ENCODE peak calls at places on chromosomes 11 and 22, in six cellular contexts. N, X, U, F, I and O are unnamed samples.

GRCh38 chr11:48167380-48167779 is 49.2 kb upstream of the OR4B1 start:
- DNase-seq in I (no peak), F (no peak), U (no peak), N (no peak), X (no peak), O (no peak)

GRCh38 chr11:45754261-45754709 is 50.7 kb upstream of the SLC35C1 start:
- DNase-seq in U (peak), F (peak), N (peak), I (peak), X (no peak), O (no peak)

GRCh38 chr11:75152090-75152489 is 1.2 kb downstream of the SLCO2B1 start:
- DNase-seq in I (no peak), N (no peak), X (no peak), F (no peak), U (no peak), O (no peak)

GRCh38 chr11:98110030-98110429 is 910.7 kb upstream of the CNTN5 start:
- DNase-seq in F (no peak), I (no peak), U (no peak), N (no peak), X (no peak), O (no peak)

GRCh38 chr22:38935023-38935422 is 22.4 kb upstream of the APOBEC3A start:
- DNase-seq in N (peak), U (no peak), F (no peak), I (no peak), X (no peak), O (peak)

GRCh38 chr11:18111005-18111404 is 5.1 kb upstream of the SAAL1 start:
- DNase-seq in X (no peak), U (no peak), F (peak), N (no peak), I (peak), O (no peak)

GRCh38 chr11:74639533-74639932 is 47.2 kb downstream of the POLD3 start:
- DNase-seq in U (no peak), F (no peak), X (no peak), N (no peak), I (no peak), O (no peak)

GRCh38 chr11:117815262-117815803 is 9.2 kb downstream of the FXYD2 start:
- DNase-seq in U (no peak), N (no peak), I (no peak), F (no peak), X (peak), O (peak)

GRCh38 chr11:117908261-117908895 is 20.8 kb downstream of the TMPRSS13 start:
- DNase-seq in N (no peak), U (no peak), F (no peak), X (no peak), I (no peak), O (no peak)

GRCh38 chr11:106603971-106604370 is 414.3 kb downstream of the GUCY1A2 start:
- DNase-seq in N (no peak), F (no peak), U (no peak), X (no peak), I (no peak), O (no peak)

GRCh38 chr11:61529537-61530225 is 21.1 kb downstream of the LRRC10B start:
- DNase-seq in I (no peak), X (no peak), N (peak), U (peak), F (peak), O (no peak)

GRCh38 chr11:18720811-18721575 is 5.0 kb downstream of the IGSF22 start:
- DNase-seq in F (peak), U (peak), X (peak), N (peak), I (peak), O (peak)

GRCh38 chr11:7186190-7186589 is 65.5 kb upstream of the SYT9 start:
- DNase-seq in X (no peak), N (no peak), F (peak), I (no peak), U (peak), O (no peak)

GRCh38 chr11:39365809-39366436 is 2093.5 kb downstream of the LRRC4C start:
- DNase-seq in X (no peak), I (peak), F (no peak), U (peak), N (no peak), O (no peak)

GRCh38 chr11:134071766-134072403 is 3.0 kb downstream of the JAM3 start:
- DNase-seq in X (no peak), F (peak), I (peak), N (no peak), U (no peak), O (no peak)

GRCh38 chr11:117145393-117145761 is 1.3 kb downstream of the PAFAH1B2 start:
- DNase-seq in U (peak), N (no peak), I (peak), F (peak), X (no peak), O (peak)

GRCh38 chr11:36672815-36673450 is 74.9 kb upstream of the RAG2 start:
- DNase-seq in U (peak), I (peak), F (peak), X (no peak), N (no peak), O (no peak)

GRCh38 chr11:18012314-18012905 is 437 bp downstream of the SERGEF start:
- DNase-seq in F (peak), X (no peak), I (peak), U (peak), N (no peak), O (peak)

GRCh38 chr22:47295982-47296381 is 533.5 kb downstream of the TBC1D22A start:
- DNase-seq in N (no peak), I (no peak), U (no peak), X (no peak), F (no peak), O (no peak)

GRCh38 chr11:43399983-43400630 is 41.4 kb downstream of the TTC17 start:
- DNase-seq in N (no peak), U (peak), I (no peak), X (no peak), F (peak), O (no peak)

GRCh38 chr22:39594411-39594810 is 23.9 kb downstream of the CACNA1I start:
- DNase-seq in F (no peak), N (no peak), U (no peak), I (peak), X (no peak), O (no peak)

GRCh38 chr11:101748572-101748971 is 164.8 kb upstream of the TRPC6 start:
- DNase-seq in N (no peak), U (peak), I (peak), X (no peak), F (no peak), O (no peak)

GRCh38 chr11:111635706-111636045 is 33.4 kb downstream of the SIK2 start:
- DNase-seq in N (peak), U (peak), X (no peak), I (no peak), F (peak), O (peak)

GRCh38 chr22:47586038-47586437 is 823.6 kb downstream of the TBC1D22A start:
- DNase-seq in X (no peak), F (no peak), I (no peak), U (no peak), N (no peak), O (no peak)

GRCh38 chr11:108616549-108616948 is 23.0 kb upstream of the EXPH5 start:
- DNase-seq in N (no peak), I (peak), X (no peak), U (peak), F (peak), O (no peak)

GRCh38 chr22:27383896-27384295 is 417.7 kb downstream of the MN1 start:
- DNase-seq in X (no peak), N (no peak), U (no peak), I (no peak), F (no peak), O (no peak)

GRCh38 chr11:118522571-118523072 is 4.7 kb upstream of the TTC36 start:
- DNase-seq in U (peak), X (no peak), F (peak), N (no peak), I (peak), O (no peak)

GRCh38 chr11:122097419-122098001 is 18.5 kb downstream of the BLID start:
- DNase-seq in N (no peak), I (peak), F (peak), U (peak), X (no peak), O (no peak)

GRCh38 chr11:116835791-116836647 is 1.4 kb downstream of the APOA1 start:
- DNase-seq in N (peak), U (peak), F (peak), X (peak), I (peak), O (peak)

GRCh38 chr11:133157180-133157579 is 375.1 kb downstream of the OPCML start:
- DNase-seq in F (no peak), U (no peak), X (no peak), I (peak), N (no peak), O (no peak)

GRCh38 chr11:128627666-128628342 is 40.4 kb upstream of the ETS1 start:
- DNase-seq in U (no peak), F (no peak), I (peak), X (no peak), N (no peak), O (no peak)

GRCh38 chr11:3893311-3893710 is 37.8 kb downstream of the STIM1 start:
- DNase-seq in F (no peak), U (no peak), I (no peak), X (no peak), N (no peak), O (no peak)
- H3K4me3 ChIP-seq in F (no peak), U (no peak), I (no peak), X (no peak), N (no peak), O (no peak)

DNA sequence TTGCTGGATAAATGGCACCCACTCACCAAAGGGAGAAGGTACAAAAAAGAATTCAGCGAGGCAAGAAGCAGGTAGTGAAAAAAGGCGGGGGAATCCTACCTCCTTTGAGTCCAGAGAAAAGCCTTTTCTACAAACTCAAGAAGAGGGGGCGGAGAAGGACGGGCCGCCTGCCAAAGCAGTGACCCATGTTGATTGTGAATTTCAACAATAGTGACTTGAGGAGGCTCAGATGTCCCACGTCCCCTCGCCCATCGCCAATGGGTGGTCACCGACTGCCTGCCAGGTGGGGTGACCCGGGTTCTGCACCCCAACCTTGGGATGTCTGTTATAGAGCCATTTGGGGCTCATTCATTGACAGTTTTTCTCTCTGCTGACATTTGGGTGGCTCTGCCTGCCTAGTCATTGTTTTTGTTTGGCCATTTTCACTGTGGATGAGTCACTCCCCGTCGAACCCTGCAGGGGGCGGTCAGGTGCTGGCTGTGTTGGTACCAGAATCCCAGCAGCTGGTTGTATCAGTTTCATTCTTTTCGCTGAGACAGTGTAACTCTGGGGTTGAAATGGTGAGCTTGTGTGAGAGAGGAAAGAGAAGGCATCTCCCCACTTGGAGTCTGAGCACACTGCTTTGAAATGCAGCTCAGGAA is 163.4 kb upstream of the NCAM1 start:
- DNase-seq in X (peak), F (peak), I (peak), N (no peak), U (peak), O (no peak)
- TF ChIP-seq CTCF in X (no peak), F (peak), I (peak), N (peak), U (peak), O (peak)

GRCh38 chr22:37547249-37547741 is 13.0 kb upstream of the CDC42EP1 start:
- DNase-seq in U (peak), F (peak), N (no peak), I (no peak), X (no peak), O (no peak)

GRCh38 chr22:37542959-37543358 is 17.3 kb upstream of the CDC42EP1 start:
- DNase-seq in N (no peak), I (no peak), X (no peak), F (no peak), U (no peak), O (no peak)

GRCh38 chr22:37544955-37545702 is 15.2 kb upstream of the CDC42EP1 start:
- DNase-seq in N (peak), I (peak), F (peak), X (peak), U (peak), O (peak)

GRCh38 chr22:37546436-37547248 is 13.6 kb upstream of the CDC42EP1 start:
- DNase-seq in F (peak), N (peak), U (peak), I (peak), X (no peak), O (peak)

DNA sequence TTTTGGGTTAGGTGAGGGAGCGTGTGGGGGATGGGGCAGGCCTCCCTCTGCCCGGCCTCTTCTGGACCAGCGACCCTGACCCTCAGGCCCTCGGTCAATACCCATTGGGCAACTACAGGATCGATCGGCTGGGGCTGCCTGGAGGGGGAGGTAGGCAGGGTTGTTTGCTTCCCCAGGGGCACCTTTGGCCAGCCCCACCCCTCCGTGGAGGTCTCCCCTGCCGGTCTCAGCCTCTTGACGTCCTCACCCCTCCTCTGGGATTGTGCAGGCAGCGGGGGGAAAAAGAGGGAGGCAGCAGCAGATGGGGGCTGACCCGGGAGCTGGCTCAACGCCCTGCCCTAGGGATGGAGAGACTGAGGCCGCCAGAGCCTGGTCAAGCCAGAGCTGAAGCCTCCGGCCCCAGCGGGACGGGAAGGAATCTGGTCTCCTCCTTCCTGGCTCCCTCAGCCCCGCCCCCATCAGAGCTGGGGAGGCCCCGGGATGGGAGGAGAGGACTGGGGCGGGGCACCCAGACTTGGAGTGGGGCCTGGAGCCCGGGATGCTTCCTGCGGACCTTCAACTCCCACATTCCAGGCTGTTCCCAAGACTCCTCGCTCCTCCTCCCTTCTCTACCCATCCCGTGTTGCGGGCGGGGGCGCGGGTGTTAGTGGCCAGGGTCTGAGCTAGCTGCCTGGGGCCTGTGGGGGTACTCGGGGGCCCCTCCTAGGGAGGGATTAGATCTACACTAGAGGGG is 14.4 kb upstream of the CDC42EP1 start:
- DNase-seq in I (peak), F (peak), X (no peak), U (peak), N (peak), O (peak)
- H3K4me3 ChIP-seq in I (peak), F (peak), X (no peak), U (peak), N (peak), O (peak)

GRCh38 chr22:28951530-28951929 is 68.2 kb downstream of the ZNRF3 start:
- DNase-seq in X (no peak), U (no peak), N (no peak), F (no peak), I (no peak), O (no peak)

GRCh38 chr22:28953399-28953798 is 70.0 kb downstream of the ZNRF3 start:
- DNase-seq in F (no peak), X (no peak), I (no peak), U (no peak), N (no peak), O (no peak)

GRCh38 chr22:28950567-28951411 is 67.4 kb downstream of the ZNRF3 start:
- DNase-seq in I (no peak), X (no peak), U (no peak), F (no peak), N (no peak), O (no peak)

GRCh38 chr22:28952857-28953256 is 69.5 kb downstream of the ZNRF3 start:
- DNase-seq in N (no peak), U (peak), X (no peak), F (peak), I (no peak), O (no peak)

DNA sequence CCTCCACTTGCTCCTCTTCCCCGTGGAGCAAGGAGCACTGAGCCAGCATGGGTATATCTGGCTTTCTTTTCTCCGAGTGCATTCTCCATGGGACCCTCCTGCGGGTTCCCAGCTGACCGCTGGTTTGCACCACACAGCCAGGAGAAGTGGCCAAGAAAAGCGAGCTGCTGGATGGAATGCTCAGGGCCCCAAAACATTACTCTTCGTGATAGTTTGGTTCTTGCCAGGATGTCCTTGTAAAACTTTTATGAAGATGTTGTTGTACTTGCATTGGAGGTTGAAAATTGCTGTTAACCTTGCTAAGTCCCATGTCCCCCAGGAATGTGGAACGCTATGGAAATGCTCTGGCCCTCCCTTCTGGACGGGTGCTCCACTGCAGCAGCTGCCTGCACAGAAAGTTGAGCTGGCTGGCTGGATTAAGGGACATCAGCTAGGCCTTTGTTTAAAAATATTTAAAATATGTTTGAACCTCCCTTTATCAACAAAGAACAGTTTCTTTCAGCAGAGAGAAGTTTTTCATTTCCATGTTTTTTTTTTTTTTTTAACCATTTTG is 68.7 kb downstream of the ZNRF3 start:
- DNase-seq in I (peak), U (peak), X (no peak), F (peak), N (no peak), O (peak)
- TF ChIP-seq CTCF in I (peak), U (peak), X (no peak), F (peak), N (peak), O (peak)

GRCh38 chr11:57641426-57641825 is 8.3 kb downstream of the YPEL4 start:
- DNase-seq in X (no peak), N (no peak), I (peak), F (peak), U (peak), O (no peak)

GRCh38 chr11:57638811-57639320 is 10.8 kb downstream of the YPEL4 start:
- DNase-seq in F (no peak), U (no peak), X (no peak), I (no peak), N (no peak), O (no peak)

GRCh38 chr11:57639321-57640067 is 10.2 kb downstream of the YPEL4 start:
- DNase-seq in U (peak), I (peak), F (peak), X (no peak), N (no peak), O (no peak)

GRCh38 chr11:57641011-57641410 is 8.7 kb downstream of the YPEL4 start:
- DNase-seq in N (no peak), X (no peak), F (peak), I (peak), U (peak), O (no peak)

DNA sequence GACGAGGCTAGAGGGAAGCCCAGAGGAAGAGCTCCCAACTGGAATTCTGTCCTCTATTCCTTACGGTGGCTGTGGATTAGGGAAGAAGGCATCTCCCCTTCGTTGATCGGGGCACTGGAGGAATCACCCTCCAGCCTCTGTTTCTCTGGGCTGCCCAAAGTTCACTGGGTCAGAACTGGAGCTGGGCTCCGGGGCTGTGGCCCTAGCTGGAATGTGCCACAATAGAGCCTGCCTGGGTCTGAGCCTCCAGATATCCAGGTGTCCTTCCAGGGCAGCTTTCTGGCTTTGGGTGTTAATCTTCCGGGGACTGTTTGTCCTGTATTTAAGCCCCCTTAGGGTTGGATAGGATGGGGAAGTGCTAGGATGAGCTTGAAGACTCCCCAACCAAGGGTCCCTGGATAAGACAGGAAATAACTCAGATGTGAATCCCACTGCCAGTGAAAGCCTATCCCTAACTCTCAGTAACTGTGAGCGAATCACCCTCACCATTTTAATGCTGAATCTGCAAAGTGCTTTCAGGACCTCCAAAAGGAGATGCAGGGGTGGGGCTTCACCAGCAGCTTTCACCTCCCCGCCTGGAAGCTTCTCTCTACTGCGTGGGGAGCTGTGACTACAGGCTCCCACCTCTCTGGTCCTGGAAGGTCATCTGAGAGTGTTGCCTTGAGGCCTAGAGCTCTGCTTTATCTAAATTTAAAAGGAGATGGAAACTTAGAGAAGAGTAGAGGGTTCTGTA is 9.5 kb downstream of the YPEL4 start:
- DNase-seq in F (no peak), X (no peak), N (no peak), U (no peak), I (no peak), O (no peak)
- H3K4me3 ChIP-seq in F (peak), X (no peak), N (peak), U (peak), I (peak), O (no peak)